ENCODE peak calls at places on chromosome 14, in nine cellular contexts. D, O, A, L, R, F, I, X and S are unnamed samples.

GRCh38 chr14:78612666-78613065 is 442.5 kb downstream of the NRXN3 start:
- DNase-seq in D (no peak), A (no peak), F (no peak), O (no peak), R (no peak), X (no peak), I (no peak), L (no peak), S (no peak)

GRCh38 chr14:103607039-103607668 is 21.9 kb upstream of the KLC1 start:
- DNase-seq in F (peak; percentile 79), D (no peak), A (peak; percentile 38), R (peak; percentile 48), X (no peak), L (peak; percentile 78), I (peak; percentile 92), O (peak; percentile 65), S (peak; percentile 72)

GRCh38 chr14:39174560-39175444 is at the start of gene PNN:
- DNase-seq in D (peak; percentile 86), O (peak; percentile 97), R (peak; percentile 95), A (peak; percentile 89), X (peak; percentile 81), F (peak; percentile 100), L (peak; percentile 99), I (peak; percentile 99), S (peak; percentile 97)

GRCh38 chr14:95675486-95675885 is 10.7 kb upstream of the TCL1B start:
- DNase-seq in A (no peak), R (no peak), D (no peak), X (no peak), L (no peak), I (no peak), F (no peak), O (no peak), S (no peak)

GRCh38 chr14:71619472-71619871 is 312.8 kb upstream of the RGS6 start:
- DNase-seq in R (no peak), I (no peak), X (no peak), F (no peak), O (no peak), D (no peak), A (no peak), L (no peak), S (no peak)

GRCh38 chr14:96997269-96997668 is 200.1 kb downstream of the VRK1 start:
- DNase-seq in R (no peak), I (no peak), X (no peak), F (no peak), L (no peak), O (no peak), D (no peak), A (no peak), S (no peak)

GRCh38 chr14:22434030-22434429 is 155.0 kb downstream of the DAD1 start:
- DNase-seq in O (no peak), A (no peak), L (no peak), I (peak; percentile 26), D (no peak), R (no peak), X (no peak), F (no peak), S (no peak)

GRCh38 chr14:53855127-53855526 is 101.5 kb downstream of the BMP4 start:
- DNase-seq in A (no peak), L (no peak), F (no peak), O (no peak), X (no peak), I (no peak), R (no peak), D (no peak), S (no peak)

GRCh38 chr14:61184117-61184516 is 97.0 kb downstream of the TMEM30B start:
- DNase-seq in D (no peak), O (no peak), A (no peak), F (peak; percentile 96), X (no peak), R (no peak), I (no peak), L (peak; percentile 94), S (no peak)

GRCh38 chr14:29236848-29237247 is 470.3 kb downstream of the FOXG1 start:
- DNase-seq in O (no peak), I (no peak), D (no peak), X (no peak), A (no peak), R (no peak), L (peak; percentile 70), F (peak; percentile 96), S (no peak)

GRCh38 chr14:61103541-61104339 is 122.7 kb downstream of the SLC38A6 start:
- DNase-seq in I (peak; percentile 27), O (peak; percentile 40), A (no peak), D (no peak), F (peak; percentile 98), L (peak; percentile 97), R (no peak), X (no peak), S (no peak)

GRCh38 chr14:54369343-54369742 is 27.5 kb upstream of the CDKN3 start:
- DNase-seq in L (no peak), D (no peak), R (no peak), F (no peak), X (no peak), O (no peak), I (no peak), A (no peak), S (no peak)

GRCh38 chr14:106417224-106418049 is 891.1 kb downstream of the TMEM121 start:
- DNase-seq in O (peak; percentile 99), X (peak; percentile 37), R (peak; percentile 70), L (no peak), F (peak; percentile 46), A (no peak), D (peak; percentile 55), I (peak; percentile 25), S (no peak)

GRCh38 chr14:65462411-65462810 is 49.9 kb downstream of the FUT8 start:
- DNase-seq in A (no peak), O (peak; percentile 35), D (no peak), F (peak; percentile 56), R (no peak), I (no peak), L (peak; percentile 33), X (no peak), S (no peak)

GRCh38 chr14:61478971-61479473 is 157.6 kb downstream of the PRKCH start:
- DNase-seq in F (no peak), I (no peak), R (no peak), D (no peak), A (no peak), O (peak; percentile 43), L (no peak), X (no peak), S (no peak)